ENCODE peak calls at places on chromosome 6, in five cellular contexts. Z is stimulated activated CD4-positive, alpha-beta T cell treated with anti-CD3 and anti-CD28 coated beads, Interleukin-1b, Interleukin-23, amount 100 ng/mL, for 24 hours; V is fibroblast of the aortic adventitia; O is BJ; K is psoas muscle. T is an unnamed sample.

GRCh38 chr6:27894839-27895762 is 17.1 kb downstream of the OR2B2 start:
- DNase-seq in O (no peak), Z (no peak), K (no peak), V (peak; percentile 91), T (no peak)

GRCh38 chr6:101085327-101085726 is 204.2 kb upstream of the ASCC3 start:
- DNase-seq in V (peak; percentile 66), Z (no peak), K (no peak), O (peak; percentile 0), T (no peak)

GRCh38 chr6:135265278-135265677 is 84.2 kb downstream of the MYB start:
- DNase-seq in Z (no peak), O (no peak), K (no peak), V (no peak), T (no peak)

GRCh38 chr6:53805725-53806124 is 10.9 kb downstream of the LRRC1 start:
- DNase-seq in O (no peak), V (no peak), K (no peak), Z (no peak), T (no peak)

GRCh38 chr6:113813207-113813606 is 43.9 kb upstream of the MARCKS start:
- DNase-seq in O (peak; percentile 64), K (no peak), V (peak; percentile 71), Z (no peak), T (no peak)

GRCh38 chr6:43138267-43138666 is 32.8 kb upstream of the SRF start:
- DNase-seq in Z (no peak), K (no peak), V (no peak), O (no peak), T (no peak)

GRCh38 chr6:149501768-149502167 is 17.0 kb upstream of the ZC3H12D start:
- DNase-seq in Z (no peak), O (no peak), V (no peak), K (no peak), T (no peak)

GRCh38 chr6:71510057-71510713 is 221.6 kb downstream of the OGFRL1 start:
- DNase-seq in O (peak; percentile 35), Z (no peak), K (peak; percentile 49), V (peak; percentile 87), T (peak; percentile 65)

T was measured in sciatic nerve.